ENCODE peak calls at places on chromosome 20, in eight cellular contexts. D is transverse colon; I is coronary artery; P is endothelial cell; A is WTC11; Z is HCT116; F is IMR-90; B is CD4-positive, alpha-beta T cell. C is an unnamed sample.

GRCh38 chr20:1569417-1569861 is 11.9 kb upstream of the SIRPD start:
- DNase-seq in A (no peak), Z (peak; percentile 64), P (no peak), F (peak; percentile 9), B (no peak), D (no peak), I (no peak), C (no peak)

GRCh38 chr20:48467622-48468021 is 360.2 kb downstream of the PREX1 start:
- DNase-seq in P (no peak), A (peak; percentile 32), F (no peak), I (no peak), Z (peak; percentile 31), D (no peak), B (no peak), C (peak; percentile 66)

GRCh38 chr20:7540018-7540417 is 400.2 kb downstream of the HAO1 start:
- DNase-seq in F (no peak), Z (no peak), A (no peak), P (no peak), B (no peak), I (no peak), D (no peak), C (no peak)

GRCh38 chr20:59141818-59142581 is 21.6 kb upstream of the ZNF831 start:
- DNase-seq in Z (no peak), I (no peak), P (peak; percentile 38), A (peak; percentile 63), D (no peak), B (no peak), F (peak; percentile 2), C (no peak)

GRCh38 chr20:9160341-9160740 is 91.5 kb downstream of the PLCB4 start:
- DNase-seq in D (no peak), Z (no peak), P (no peak), A (no peak), B (no peak), F (no peak), I (no peak), C (no peak)

GRCh38 chr20:36147707-36148106 is 6.8 kb upstream of the EPB41L1 start:
- DNase-seq in F (peak; percentile 81), I (no peak), B (no peak), A (no peak), P (no peak), Z (no peak), D (no peak), C (no peak)

GRCh38 chr20:9185511-9185910 is 116.6 kb downstream of the PLCB4 start:
- DNase-seq in A (no peak), D (no peak), P (no peak), Z (no peak), F (peak; percentile 89), B (no peak), I (no peak), C (no peak)

GRCh38 chr20:61301995-61302525 is 50.0 kb downstream of the CDH4 start:
- DNase-seq in B (no peak), A (no peak), D (no peak), Z (no peak), P (no peak), F (no peak), I (no peak), C (no peak)

GRCh38 chr20:32477594-32478512 is 107.3 kb downstream of the NOL4L start:
- DNase-seq in I (no peak), Z (no peak), B (no peak), F (no peak), A (no peak), P (no peak), D (peak; percentile 71), C (no peak)

GRCh38 chr20:54343634-54344033 is 131.8 kb upstream of the DOK5 start:
- DNase-seq in A (no peak), D (no peak), B (no peak), Z (no peak), F (no peak), I (no peak), P (no peak), C (no peak)

GRCh38 chr20:59830107-59831023 is 103.1 kb downstream of the SYCP2 start:
- DNase-seq in Z (no peak), B (no peak), I (no peak), P (no peak), D (no peak), F (no peak), A (no peak), C (peak; percentile 16)

GRCh38 chr20:33518071-33518470 is 28.2 kb downstream of the CBFA2T2 start:
- DNase-seq in F (peak; percentile 75), D (no peak), P (no peak), I (no peak), Z (no peak), A (no peak), B (no peak), C (no peak)

GRCh38 chr20:41750137-41750536 is 132.0 kb upstream of the CHD6 start:
- DNase-seq in F (no peak), D (no peak), I (no peak), A (no peak), B (no peak), P (no peak), Z (no peak), C (no peak)

GRCh38 chr20:32999603-33000250 is 4.5 kb downstream of the SUN5 start:
- DNase-seq in F (no peak), A (no peak), Z (no peak), D (no peak), I (no peak), P (no peak), B (no peak), C (no peak)

GRCh38 chr20:9306521-9306920 is 207.9 kb upstream of the LAMP5 start:
- DNase-seq in P (no peak), A (no peak), D (no peak), I (no peak), F (peak; percentile 93), B (no peak), Z (no peak), C (no peak)

DNA sequence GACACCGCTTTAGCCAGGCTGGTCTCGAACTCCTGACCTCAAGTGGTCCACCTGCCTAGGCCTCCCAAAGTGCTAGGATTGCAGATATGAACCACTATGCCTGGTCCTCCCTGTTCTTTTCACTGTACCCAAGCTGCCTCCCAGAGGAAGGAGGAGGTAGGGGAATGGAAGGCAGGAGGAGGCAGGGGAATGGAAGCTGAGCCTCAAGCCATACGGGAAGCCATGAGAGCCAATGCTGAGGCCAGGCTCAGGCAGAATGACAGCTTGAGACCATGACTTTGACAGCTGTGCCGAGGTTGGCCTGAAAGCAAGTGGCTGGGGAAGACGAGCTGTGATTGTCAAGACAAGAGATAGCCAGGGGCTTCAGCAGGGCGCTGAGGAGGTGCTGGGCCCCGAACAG is 13.6 kb upstream of the ZNF335 start:
- DNase-seq in A (no peak), D (no peak), F (no peak), Z (no peak), P (no peak), I (no peak), B (no peak), C (no peak)
- TF ChIP-seq CTCF in A (no peak), D (no peak), F (no peak), Z (no peak), P (no peak), I (no peak), B (no peak), C (no peak)

GRCh38 chr20:44068311-44068710 is 118.7 kb downstream of the JPH2 start:
- DNase-seq in P (no peak), I (no peak), D (no peak), F (no peak), Z (no peak), B (no peak), A (no peak), C (no peak)
- TF ChIP-seq CTCF in P (no peak), I (no peak), D (no peak), F (no peak), Z (no peak), B (no peak), A (no peak), C (no peak)

DNA sequence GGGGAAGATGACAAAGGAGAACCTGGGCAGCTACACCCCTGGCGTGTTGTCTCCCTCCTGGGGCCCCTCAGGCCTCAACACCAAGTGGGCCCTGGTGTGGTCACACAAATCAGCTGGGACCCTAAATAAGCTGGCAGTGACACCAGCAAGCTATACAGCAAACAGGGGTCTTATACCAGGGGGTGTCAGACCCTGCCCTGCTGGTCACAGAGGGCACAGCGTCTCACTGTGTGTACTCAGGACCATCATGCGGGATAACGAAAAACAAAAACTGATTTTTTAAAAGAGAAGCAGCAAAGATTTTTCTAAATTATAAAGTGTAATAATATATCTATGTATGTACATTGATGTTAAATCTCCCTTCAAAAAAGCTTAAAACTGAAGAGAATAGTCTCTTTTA is 220.5 kb downstream of the KIF16B start:
- DNase-seq in P (no peak), B (no peak), A (no peak), D (no peak), I (no peak), F (no peak), Z (no peak), C (no peak)
- TF ChIP-seq CTCF in P (no peak), B (no peak), A (no peak), D (no peak), I (no peak), F (no peak), Z (no peak), C (no peak)

DNA sequence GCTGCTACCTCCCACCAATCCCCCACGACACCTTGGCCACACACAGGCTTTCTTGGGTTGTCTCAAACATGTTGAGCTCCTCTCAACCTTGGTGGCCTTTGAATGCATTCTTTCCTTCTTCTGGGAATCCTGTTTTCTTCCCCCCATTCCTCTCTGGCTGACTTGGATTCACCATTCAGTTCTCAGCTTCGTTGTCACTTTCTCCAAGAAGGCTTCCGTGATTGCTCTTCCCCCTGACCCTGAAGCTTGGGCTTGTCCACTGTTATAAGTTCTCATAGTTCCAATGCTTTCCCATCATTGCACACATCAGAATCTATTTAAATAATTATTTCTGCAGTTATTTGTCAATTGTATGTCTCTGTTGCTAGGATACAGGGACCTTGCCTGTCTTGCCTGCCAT is 64.2 kb downstream of the RBM38 start:
- DNase-seq in F (no peak), P (no peak), A (no peak), B (no peak), D (no peak), I (no peak), Z (no peak), C (no peak)
- TF ChIP-seq CTCF in F (no peak), P (no peak), A (no peak), B (no peak), D (no peak), I (no peak), Z (no peak), C (no peak)

GRCh38 chr20:62782149-62782892 is 14.0 kb upstream of the MRGBP start:
- DNase-seq in I (no peak), D (no peak), B (no peak), F (no peak), P (no peak), Z (no peak), A (peak; percentile 55), C (no peak)
- TF ChIP-seq CTCF in I (no peak), D (no peak), B (no peak), F (peak; percentile 24), P (no peak), Z (peak; percentile 26), A (no peak), C (no peak)

C was measured in GM13976.